ENCODE peak calls at places on chromosome 5, in seven cellular contexts. One of them, this sample, is unnamed. For H3K4me1 and H3K27me3, the result is how much of the 10 kb centered on the place peaks cover.

GRCh38 chr5:41415242-41415641 is 95.2 kb downstream of the PLCXD3 start:
- DNase-seq in IMR-90: no peak
- DNase-seq in effector memory CD4-positive, alpha-beta T cell: no peak
- DNase-seq in lung: no peak
- DNase-seq in GM23338: no peak
- DNase-seq in left ventricle myocardium inferior: no peak
- DNase-seq in Panc1: no peak
- DNase-seq in this sample: no peak

GRCh38 chr5:167294861-167295685 is 996.4 kb upstream of the WWC1 start:
- DNase-seq in IMR-90: peak
- DNase-seq in effector memory CD4-positive, alpha-beta T cell: no peak
- DNase-seq in lung: no peak
- DNase-seq in GM23338: peak
- DNase-seq in left ventricle myocardium inferior: no peak
- DNase-seq in Panc1: peak
- DNase-seq in this sample: peak

GRCh38 chr5:142053434-142054253 is 40.8 kb upstream of the GNPDA1 start:
- DNase-seq in IMR-90: peak
- DNase-seq in effector memory CD4-positive, alpha-beta T cell: no peak
- DNase-seq in lung: peak
- DNase-seq in GM23338: no peak
- DNase-seq in left ventricle myocardium inferior: no peak
- DNase-seq in Panc1: no peak
- DNase-seq in this sample: no peak

GRCh38 chr5:116640236-116640635 is 65.6 kb upstream of the SEMA6A start:
- DNase-seq in IMR-90: no peak
- DNase-seq in effector memory CD4-positive, alpha-beta T cell: no peak
- DNase-seq in lung: no peak
- DNase-seq in GM23338: no peak
- DNase-seq in left ventricle myocardium inferior: no peak
- DNase-seq in Panc1: no peak
- DNase-seq in this sample: no peak

GRCh38 chr5:140165101-140165920 is 9.7 kb upstream of the CYSTM1 start:
- DNase-seq in IMR-90: no peak
- DNase-seq in effector memory CD4-positive, alpha-beta T cell: no peak
- DNase-seq in lung: peak
- DNase-seq in GM23338: no peak
- DNase-seq in left ventricle myocardium inferior: no peak
- DNase-seq in Panc1: no peak
- DNase-seq in this sample: no peak

GRCh38 chr5:179153341-179153901 is 93.2 kb downstream of the ZNF354C start:
- DNase-seq in IMR-90: no peak
- DNase-seq in effector memory CD4-positive, alpha-beta T cell: no peak
- DNase-seq in lung: no peak
- DNase-seq in GM23338: no peak
- DNase-seq in left ventricle myocardium inferior: no peak
- DNase-seq in Panc1: no peak
- DNase-seq in this sample: no peak

GRCh38 chr5:118529361-118530154 is 458.8 kb downstream of the DTWD2 start:
- DNase-seq in IMR-90: no peak
- DNase-seq in effector memory CD4-positive, alpha-beta T cell: no peak
- DNase-seq in lung: no peak
- DNase-seq in GM23338: no peak
- DNase-seq in left ventricle myocardium inferior: peak
- DNase-seq in Panc1: no peak
- DNase-seq in this sample: no peak

GRCh38 chr5:166907314-166907713 is 1384.1 kb upstream of the WWC1 start:
- DNase-seq in IMR-90: no peak
- DNase-seq in effector memory CD4-positive, alpha-beta T cell: no peak
- DNase-seq in lung: no peak
- DNase-seq in GM23338: no peak
- DNase-seq in left ventricle myocardium inferior: no peak
- DNase-seq in Panc1: no peak
- DNase-seq in this sample: no peak

GRCh38 chr5:60700347-60700815 is 415 bp upstream of the DEPDC1B start:
- DNase-seq in IMR-90: no peak
- DNase-seq in effector memory CD4-positive, alpha-beta T cell: no peak
- DNase-seq in lung: no peak
- DNase-seq in GM23338: no peak
- DNase-seq in left ventricle myocardium inferior: no peak
- DNase-seq in Panc1: no peak
- DNase-seq in this sample: no peak

GRCh38 chr5:96293966-96294886 is 138.8 kb downstream of the PCSK1 start:
- DNase-seq in IMR-90: peak
- DNase-seq in effector memory CD4-positive, alpha-beta T cell: no peak
- DNase-seq in lung: no peak
- DNase-seq in GM23338: no peak
- DNase-seq in left ventricle myocardium inferior: no peak
- DNase-seq in Panc1: peak
- DNase-seq in this sample: no peak

GRCh38 chr5:149584106-149584505 is 2.8 kb downstream of the ARHGEF37 start:
- DNase-seq in IMR-90: no peak
- DNase-seq in effector memory CD4-positive, alpha-beta T cell: no peak
- DNase-seq in lung: no peak
- DNase-seq in GM23338: no peak
- DNase-seq in left ventricle myocardium inferior: no peak
- DNase-seq in Panc1: no peak
- DNase-seq in this sample: no peak

GRCh38 chr5:9582406-9582805 is 36.5 kb upstream of the SEMA5A start:
- DNase-seq in IMR-90: peak
- DNase-seq in effector memory CD4-positive, alpha-beta T cell: no peak
- DNase-seq in lung: no peak
- DNase-seq in GM23338: no peak
- DNase-seq in left ventricle myocardium inferior: no peak
- DNase-seq in Panc1: no peak
- DNase-seq in this sample: no peak

GRCh38 chr5:61651202-61651601 is 319.1 kb downstream of the ZSWIM6 start:
- DNase-seq in IMR-90: no peak
- DNase-seq in effector memory CD4-positive, alpha-beta T cell: no peak
- DNase-seq in lung: no peak
- DNase-seq in GM23338: no peak
- DNase-seq in left ventricle myocardium inferior: no peak
- DNase-seq in Panc1: no peak
- DNase-seq in this sample: no peak

GRCh38 chr5:6822556-6823343 is 109.5 kb downstream of the TENT4A start:
- DNase-seq in IMR-90: no peak
- DNase-seq in effector memory CD4-positive, alpha-beta T cell: no peak
- DNase-seq in lung: no peak
- DNase-seq in GM23338: peak
- DNase-seq in left ventricle myocardium inferior: no peak
- DNase-seq in Panc1: no peak
- DNase-seq in this sample: no peak

GRCh38 chr5:165108809-165109208 is 1603.4 kb downstream of the MAT2B start:
- DNase-seq in IMR-90: no peak
- DNase-seq in effector memory CD4-positive, alpha-beta T cell: no peak
- DNase-seq in lung: no peak
- DNase-seq in GM23338: no peak
- DNase-seq in left ventricle myocardium inferior: no peak
- DNase-seq in Panc1: no peak
- DNase-seq in this sample: no peak

GRCh38 chr5:159510282-159510681 is 180.0 kb upstream of the IL12B start:
- DNase-seq in IMR-90: peak
- DNase-seq in effector memory CD4-positive, alpha-beta T cell: no peak
- DNase-seq in lung: peak
- DNase-seq in GM23338: peak
- DNase-seq in left ventricle myocardium inferior: peak
- DNase-seq in Panc1: no peak
- DNase-seq in this sample: no peak

GRCh38 chr5:72611111-72611724 is 104.0 kb upstream of the ZNF366 start:
- DNase-seq in IMR-90: peak
- DNase-seq in effector memory CD4-positive, alpha-beta T cell: no peak
- DNase-seq in lung: peak
- DNase-seq in GM23338: peak
- DNase-seq in left ventricle myocardium inferior: peak
- DNase-seq in Panc1: peak
- DNase-seq in this sample: no peak

GRCh38 chr5:107165296-107165695 is 505.4 kb downstream of the EFNA5 start:
- DNase-seq in IMR-90: no peak
- DNase-seq in effector memory CD4-positive, alpha-beta T cell: no peak
- DNase-seq in lung: no peak
- DNase-seq in GM23338: no peak
- DNase-seq in left ventricle myocardium inferior: no peak
- DNase-seq in Panc1: no peak
- DNase-seq in this sample: no peak

GRCh38 chr5:95216136-95216955 is 68.5 kb downstream of the MCTP1 start:
- DNase-seq in IMR-90: no peak
- DNase-seq in effector memory CD4-positive, alpha-beta T cell: no peak
- DNase-seq in lung: no peak
- DNase-seq in GM23338: no peak
- DNase-seq in left ventricle myocardium inferior: no peak
- DNase-seq in Panc1: no peak
- DNase-seq in this sample: no peak

GRCh38 chr5:139698461-139699146 is 50.5 kb downstream of the CXXC5 start:
- DNase-seq in IMR-90: peak
- DNase-seq in effector memory CD4-positive, alpha-beta T cell: no peak
- DNase-seq in lung: peak
- DNase-seq in GM23338: peak
- DNase-seq in left ventricle myocardium inferior: peak
- DNase-seq in Panc1: no peak
- DNase-seq in this sample: no peak

GRCh38 chr5:78361226-78361993 is 993 bp downstream of the SCAMP1 start:
- DNase-seq in IMR-90: peak
- DNase-seq in effector memory CD4-positive, alpha-beta T cell: no peak
- DNase-seq in lung: peak
- DNase-seq in GM23338: peak
- DNase-seq in left ventricle myocardium inferior: peak
- DNase-seq in Panc1: peak
- DNase-seq in this sample: peak

DNA sequence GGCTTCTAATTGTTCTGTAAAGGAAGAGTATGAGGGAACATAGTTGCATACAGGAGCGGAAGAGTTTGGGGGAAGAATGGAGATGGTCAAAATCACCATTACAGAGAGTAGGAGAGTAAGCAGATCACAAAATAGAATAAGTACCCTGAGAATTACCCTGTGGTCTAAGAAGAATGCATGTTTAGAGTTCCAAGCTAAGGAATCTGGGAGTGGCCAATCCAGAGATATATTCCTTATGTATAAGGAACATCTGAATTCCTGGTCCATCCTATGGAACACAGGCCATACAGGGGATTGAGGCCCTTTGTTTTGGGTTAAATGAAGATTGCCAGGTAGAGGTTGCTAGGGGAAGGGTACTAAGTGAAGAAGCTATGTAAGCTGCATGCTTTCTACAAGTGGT is 157.9 kb upstream of the APC start:
- DNase-seq in IMR-90: no peak
- DNase-seq in effector memory CD4-positive, alpha-beta T cell: no peak
- DNase-seq in lung: no peak
- DNase-seq in GM23338: no peak
- DNase-seq in left ventricle myocardium inferior: no peak
- DNase-seq in Panc1: no peak
- DNase-seq in this sample: no peak
- H3K4me1 ChIP-seq in IMR-90: under half
- H3K4me1 ChIP-seq in effector memory CD4-positive, alpha-beta T cell: under half
- H3K4me1 ChIP-seq in lung: under half
- H3K4me1 ChIP-seq in GM23338: under half
- H3K4me1 ChIP-seq in left ventricle myocardium inferior: under half
- H3K4me1 ChIP-seq in Panc1: under half
- H3K4me1 ChIP-seq in this sample: under half

DNA sequence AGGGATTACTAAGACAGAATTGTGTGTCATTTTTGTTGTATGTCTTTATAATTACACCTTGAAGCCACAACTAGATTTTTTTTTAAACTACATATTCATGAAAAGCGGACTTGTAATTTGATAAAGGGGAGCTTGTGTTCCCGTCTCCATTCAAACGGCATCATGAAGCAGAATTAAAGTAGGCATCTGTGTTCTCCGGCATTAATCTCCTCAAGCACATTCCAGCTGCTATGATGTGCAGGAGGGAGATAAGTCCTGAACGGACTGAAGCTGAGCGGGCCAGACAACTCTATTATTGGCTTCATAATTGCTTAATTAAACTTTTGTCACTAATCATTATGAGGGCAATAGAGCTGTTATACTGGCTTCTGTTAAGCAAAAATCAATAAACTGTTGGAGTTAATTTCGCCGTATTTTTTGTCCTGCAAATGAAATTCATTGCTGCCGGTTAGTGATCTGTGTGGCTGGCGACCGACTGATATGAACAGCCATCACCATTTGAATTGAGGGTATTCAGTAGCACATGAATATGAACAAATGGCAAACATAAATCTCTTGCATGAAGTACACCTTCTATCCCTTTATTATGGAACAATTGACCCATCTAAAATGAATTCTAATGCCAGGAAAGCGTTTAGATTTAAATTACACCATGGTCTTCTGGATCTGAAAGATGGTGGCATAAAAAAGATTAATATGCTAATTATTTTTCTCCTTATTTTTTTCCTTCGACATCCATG is 408.8 kb upstream of the IRX1 start:
- DNase-seq in IMR-90: no peak
- DNase-seq in effector memory CD4-positive, alpha-beta T cell: no peak
- DNase-seq in lung: no peak
- DNase-seq in GM23338: no peak
- DNase-seq in left ventricle myocardium inferior: no peak
- DNase-seq in Panc1: no peak
- DNase-seq in this sample: no peak
- H3K27me3 ChIP-seq in IMR-90: under half
- H3K27me3 ChIP-seq in effector memory CD4-positive, alpha-beta T cell: under half
- H3K27me3 ChIP-seq in lung: under half
- H3K27me3 ChIP-seq in GM23338: under half
- H3K27me3 ChIP-seq in left ventricle myocardium inferior: half or more
- H3K27me3 ChIP-seq in Panc1: under half
- H3K27me3 ChIP-seq in this sample: under half

DNA sequence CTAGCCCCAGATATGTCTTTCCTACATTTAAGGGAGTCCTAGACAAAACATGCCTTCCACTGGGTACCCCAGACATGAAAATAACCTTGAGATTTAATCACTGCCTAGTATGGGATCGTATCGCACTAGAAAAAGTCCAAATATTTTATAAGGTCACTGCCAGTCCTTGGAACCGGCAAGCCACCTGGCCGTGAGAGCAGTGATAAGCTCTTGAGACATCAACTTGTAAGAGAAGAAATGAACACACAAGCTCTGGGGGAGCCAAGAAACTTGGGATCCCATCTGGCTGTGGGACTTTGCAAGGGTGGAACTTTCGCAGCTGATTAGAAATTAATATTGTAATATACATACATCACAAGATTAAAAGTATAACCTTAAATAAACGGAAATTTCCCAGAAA is 21.5 kb downstream of the MYO10 start:
- DNase-seq in IMR-90: no peak
- DNase-seq in effector memory CD4-positive, alpha-beta T cell: no peak
- DNase-seq in lung: no peak
- DNase-seq in GM23338: no peak
- DNase-seq in left ventricle myocardium inferior: no peak
- DNase-seq in Panc1: no peak
- DNase-seq in this sample: no peak
- H3K4me1 ChIP-seq in IMR-90: under half
- H3K4me1 ChIP-seq in effector memory CD4-positive, alpha-beta T cell: under half
- H3K4me1 ChIP-seq in lung: under half
- H3K4me1 ChIP-seq in GM23338: under half
- H3K4me1 ChIP-seq in left ventricle myocardium inferior: under half
- H3K4me1 ChIP-seq in Panc1: half or more
- H3K4me1 ChIP-seq in this sample: half or more

DNA sequence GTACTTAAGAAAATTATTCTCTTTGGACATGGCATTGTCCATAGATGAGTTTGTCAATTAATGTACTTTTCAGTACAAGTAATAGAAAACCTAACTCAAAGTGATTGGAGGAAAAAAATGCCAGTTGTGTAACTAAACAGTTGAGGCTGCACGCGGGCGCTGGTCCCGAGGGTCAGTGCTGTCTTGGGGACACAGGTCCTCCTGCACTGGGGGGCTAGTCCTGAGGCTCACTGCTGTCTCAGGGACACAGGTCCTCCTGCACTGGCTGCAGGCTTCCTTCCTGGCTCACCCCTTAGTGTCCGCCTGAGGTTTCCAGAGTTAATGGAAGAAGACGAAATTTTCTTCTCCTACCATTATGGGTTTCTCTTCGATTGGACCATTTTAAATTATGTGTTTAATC is 281.1 kb downstream of the CD180 start:
- DNase-seq in IMR-90: no peak
- DNase-seq in effector memory CD4-positive, alpha-beta T cell: no peak
- DNase-seq in lung: no peak
- DNase-seq in GM23338: no peak
- DNase-seq in left ventricle myocardium inferior: no peak
- DNase-seq in Panc1: no peak
- DNase-seq in this sample: no peak
- H3K27me3 ChIP-seq in IMR-90: under half
- H3K27me3 ChIP-seq in effector memory CD4-positive, alpha-beta T cell: under half
- H3K27me3 ChIP-seq in lung: under half
- H3K27me3 ChIP-seq in GM23338: under half
- H3K27me3 ChIP-seq in left ventricle myocardium inferior: under half
- H3K27me3 ChIP-seq in Panc1: under half
- H3K27me3 ChIP-seq in this sample: under half